ENCODE peak calls at places on chromosomes 6 and 20, in six cellular contexts. N is fibroblast of mammary gland, M is H1, B is upper lobe of right lung, G is BJ, O is A673. Z is an unnamed sample.

GRCh38 chr6:52724406-52725121 is 38.7 kb downstream of the GSTA2 start:
- DNase-seq in N (peak), M (peak), B (peak), G (peak), O (peak), Z (peak)

GRCh38 chr6:41439524-41440418 is 104.4 kb downstream of the NCR2 start:
- DNase-seq in N (no peak), M (no peak), B (no peak), G (no peak), O (no peak), Z (peak)

GRCh38 chr6:93424303-93425064 is 5.1 kb upstream of the EPHA7 start:
- DNase-seq in N (no peak), M (no peak), B (no peak), G (no peak), O (peak), Z (no peak)

GRCh38 chr6:139037490-139037889 is 8.9 kb downstream of the ABRACL start:
- DNase-seq in N (peak), M (no peak), B (no peak), G (no peak), O (no peak), Z (no peak)

GRCh38 chr6:164303092-164304007 is 888.8 kb downstream of the QKI start:
- DNase-seq in N (peak), M (no peak), B (no peak), G (no peak), O (no peak), Z (no peak)

GRCh38 chr20:14599613-14600012 is 262.2 kb upstream of the FLRT3 start:
- DNase-seq in N (no peak), M (no peak), B (no peak), G (no peak), O (no peak), Z (no peak)

GRCh38 chr6:43286995-43287716 is 10.9 kb upstream of the SLC22A7 start:
- DNase-seq in N (no peak), M (no peak), B (no peak), G (no peak), O (no peak), Z (no peak)

GRCh38 chr6:30325873-30326445 is 768 bp upstream of the TRIM39 start:
- DNase-seq in N (peak), M (peak), B (peak), G (no peak), O (peak), Z (no peak)

GRCh38 chr20:6295477-6296256 is 172.8 kb upstream of the FERMT1 start:
- DNase-seq in N (no peak), M (no peak), B (no peak), G (no peak), O (no peak), Z (no peak)

GRCh38 chr6:52352239-52353008 is 9.5 kb upstream of the PAQR8 start:
- DNase-seq in N (peak), M (no peak), B (peak), G (peak), O (peak), Z (peak)

GRCh38 chr6:133973109-133973971 is 20.3 kb downstream of the TBPL1 start:
- DNase-seq in N (peak), M (no peak), B (no peak), G (no peak), O (peak), Z (no peak)

GRCh38 chr6:26305097-26305841 is 59.7 kb upstream of the BTN3A2 start:
- DNase-seq in N (peak), M (no peak), B (no peak), G (no peak), O (peak), Z (no peak)

GRCh38 chr20:48763183-48764030 is 64.4 kb downstream of the PREX1 start:
- DNase-seq in N (no peak), M (no peak), B (no peak), G (no peak), O (no peak), Z (no peak)

GRCh38 chr6:45959534-45960195 is 56.0 kb downstream of the CLIC5 start:
- DNase-seq in N (peak), M (no peak), B (no peak), G (peak), O (peak), Z (no peak)

GRCh38 chr20:35009665-35010328 is 54.1 kb downstream of the MYH7B start:
- DNase-seq in N (no peak), M (no peak), B (no peak), G (no peak), O (no peak), Z (no peak)

GRCh38 chr20:34546751-34547181 is 11.8 kb upstream of the MAP1LC3A start:
- DNase-seq in N (no peak), M (no peak), B (no peak), G (no peak), O (no peak), Z (no peak)

GRCh38 chr6:129047834-129048233 is 164.9 kb downstream of the LAMA2 start:
- DNase-seq in N (no peak), M (no peak), B (no peak), G (no peak), O (no peak), Z (no peak)

GRCh38 chr6:107115695-107116327 is 496 bp upstream of the BEND3 start:
- DNase-seq in N (no peak), M (no peak), B (peak), G (no peak), O (peak), Z (no peak)

GRCh38 chr6:79425589-79426311 is 111.5 kb downstream of the LCA5 start:
- DNase-seq in N (no peak), M (no peak), B (no peak), G (no peak), O (no peak), Z (no peak)

GRCh38 chr6:102799051-102799450 is 1405.5 kb downstream of the GRIK2 start:
- DNase-seq in N (no peak), M (no peak), B (peak), G (no peak), O (no peak), Z (no peak)

GRCh38 chr6:11033825-11034224 is 10.3 kb downstream of the ELOVL2 start:
- DNase-seq in N (peak), M (no peak), B (no peak), G (peak), O (no peak), Z (no peak)

GRCh38 chr6:126804255-126805064 is 314.0 kb upstream of the RSPO3 start:
- DNase-seq in N (peak), M (no peak), B (no peak), G (no peak), O (peak), Z (peak)

GRCh38 chr20:44805335-44805734 is 5.0 kb downstream of the RIMS4 start:
- DNase-seq in N (no peak), M (no peak), B (no peak), G (no peak), O (no peak), Z (no peak)

GRCh38 chr6:32073613-32074012 is 35.4 kb downstream of the CYP21A2 start:
- DNase-seq in N (no peak), M (no peak), B (no peak), G (no peak), O (no peak), Z (no peak)

GRCh38 chr20:266213-266603 is 8.7 kb downstream of the DEFB132 start:
- DNase-seq in N (no peak), M (no peak), B (no peak), G (no peak), O (no peak), Z (no peak)
- H3K4me3 ChIP-seq in N (no peak), M (peak), B (no peak), G (no peak), O (peak), Z (no peak)

DNA sequence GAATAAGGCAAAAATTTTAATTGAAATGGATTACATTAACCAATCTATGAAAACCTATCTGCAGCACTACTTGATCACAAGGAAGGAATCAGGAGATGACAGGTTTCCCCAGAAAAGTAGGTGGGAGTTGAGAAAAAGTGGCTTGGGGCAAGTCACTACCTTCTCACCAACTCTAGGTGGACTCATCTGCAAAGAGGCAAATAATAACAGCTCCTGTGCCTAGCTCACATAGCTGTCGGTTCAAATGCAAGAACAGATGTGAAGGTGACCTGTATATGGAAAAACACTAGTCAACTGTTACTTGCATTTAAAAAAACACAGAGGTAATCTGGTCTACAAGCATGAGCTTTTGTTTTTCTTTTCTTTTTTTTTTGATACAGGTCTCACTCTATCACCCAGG is 67.2 kb downstream of the POPDC3 start:
- DNase-seq in N (peak), M (no peak), B (no peak), G (no peak), O (no peak), Z (no peak)
- TF ChIP-seq CTCF in N (peak), M (peak), B (no peak), G (no peak), O (peak), Z (peak)

GRCh38 chr6:5082487-5083306 is 2.4 kb upstream of the PPP1R3G start:
- DNase-seq in N (peak), M (no peak), B (no peak), G (peak), O (no peak), Z (no peak)
- H3K4me3 ChIP-seq in N (no peak), M (no peak), B (no peak), G (no peak), O (no peak), Z (no peak)

DNA sequence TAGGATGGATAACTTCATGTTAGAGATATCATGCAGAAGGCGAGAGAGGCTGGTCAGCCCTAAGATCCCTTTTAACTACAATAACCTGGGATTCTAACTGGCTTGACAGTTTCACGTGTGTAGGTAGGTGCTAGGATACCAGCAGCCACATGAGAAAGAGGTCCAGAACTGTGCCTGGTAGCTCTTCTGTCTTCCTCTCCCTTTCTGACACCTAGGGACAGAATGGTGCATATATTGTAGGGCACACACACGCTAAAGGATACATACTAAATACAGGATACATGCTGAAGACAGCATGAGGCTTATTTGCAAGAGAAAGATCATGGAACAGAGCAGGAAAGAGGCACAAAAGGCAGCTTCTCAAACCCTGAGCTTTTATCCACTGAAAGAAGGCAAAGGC is 3.4 kb downstream of the SLC22A23 start:
- DNase-seq in N (no peak), M (no peak), B (no peak), G (no peak), O (no peak), Z (no peak)
- TF ChIP-seq CTCF in N (no peak), M (no peak), B (no peak), G (no peak), O (no peak), Z (no peak)

GRCh38 chr6:13679996-13680395 is 31.6 kb downstream of the RANBP9 start:
- DNase-seq in N (no peak), M (no peak), B (no peak), G (no peak), O (no peak), Z (no peak)

GRCh38 chr6:13682346-13682745 is 29.3 kb downstream of the RANBP9 start:
- DNase-seq in N (no peak), M (no peak), B (no peak), G (no peak), O (no peak), Z (no peak)

GRCh38 chr6:13683038-13683437 is 28.6 kb downstream of the RANBP9 start:
- DNase-seq in N (no peak), M (no peak), B (no peak), G (no peak), O (no peak), Z (no peak)

GRCh38 chr6:13680448-13680968 is 31.1 kb downstream of the RANBP9 start:
- DNase-seq in N (no peak), M (no peak), B (no peak), G (no peak), O (no peak), Z (no peak)

GRCh38 chr6:13681305-13682061 is 30.2 kb downstream of the RANBP9 start:
- DNase-seq in N (no peak), M (no peak), B (no peak), G (no peak), O (no peak), Z (peak)
- H3K4me3 ChIP-seq in N (no peak), M (no peak), B (no peak), G (no peak), O (no peak), Z (no peak)

GRCh38 chr20:50477260-50477659 is 32.9 kb upstream of the PTPN1 start:
- DNase-seq in N (no peak), M (no peak), B (no peak), G (no peak), O (no peak), Z (no peak)

GRCh38 chr20:50475879-50476292 is 34.3 kb upstream of the PTPN1 start:
- DNase-seq in N (peak), M (no peak), B (no peak), G (no peak), O (no peak), Z (no peak)

GRCh38 chr20:50482396-50482890 is 27.7 kb upstream of the PTPN1 start:
- DNase-seq in N (no peak), M (no peak), B (no peak), G (no peak), O (no peak), Z (no peak)

GRCh38 chr20:50481741-50482140 is 28.4 kb upstream of the PTPN1 start:
- DNase-seq in N (no peak), M (no peak), B (no peak), G (no peak), O (no peak), Z (no peak)

GRCh38 chr20:50478162-50479036 is 31.8 kb upstream of the PTPN1 start:
- DNase-seq in N (peak), M (no peak), B (peak), G (no peak), O (peak), Z (peak)
- TF ChIP-seq CTCF in N (peak), M (peak), B (peak), G (peak), O (peak), Z (peak)

GRCh38 chr6:105135907-105136432 is 43.8 kb downstream of the POPDC3 start:
- DNase-seq in N (peak), M (no peak), B (no peak), G (no peak), O (peak), Z (no peak)
- H3K4me3 ChIP-seq in N (peak), M (peak), B (peak), G (peak), O (peak), Z (peak)

GRCh38 chr6:70375882-70376281 is 37.4 kb upstream of the FAM135A start:
- DNase-seq in N (peak), M (no peak), B (no peak), G (no peak), O (peak), Z (no peak)
- TF ChIP-seq CTCF in N (peak), M (peak), B (peak), G (peak), O (peak), Z (peak)

GRCh38 chr6:77025824-77026223 is 437.5 kb downstream of the HTR1B start:
- DNase-seq in N (no peak), M (no peak), B (no peak), G (no peak), O (no peak), Z (no peak)

GRCh38 chr6:77036400-77036799 is 426.9 kb downstream of the HTR1B start:
- DNase-seq in N (no peak), M (no peak), B (no peak), G (no peak), O (no peak), Z (no peak)

GRCh38 chr6:77034161-77034560 is 429.1 kb downstream of the HTR1B start:
- DNase-seq in N (peak), M (peak), B (no peak), G (peak), O (no peak), Z (no peak)

GRCh38 chr6:77026341-77026740 is 436.9 kb downstream of the HTR1B start:
- DNase-seq in N (no peak), M (no peak), B (no peak), G (no peak), O (no peak), Z (no peak)

DNA sequence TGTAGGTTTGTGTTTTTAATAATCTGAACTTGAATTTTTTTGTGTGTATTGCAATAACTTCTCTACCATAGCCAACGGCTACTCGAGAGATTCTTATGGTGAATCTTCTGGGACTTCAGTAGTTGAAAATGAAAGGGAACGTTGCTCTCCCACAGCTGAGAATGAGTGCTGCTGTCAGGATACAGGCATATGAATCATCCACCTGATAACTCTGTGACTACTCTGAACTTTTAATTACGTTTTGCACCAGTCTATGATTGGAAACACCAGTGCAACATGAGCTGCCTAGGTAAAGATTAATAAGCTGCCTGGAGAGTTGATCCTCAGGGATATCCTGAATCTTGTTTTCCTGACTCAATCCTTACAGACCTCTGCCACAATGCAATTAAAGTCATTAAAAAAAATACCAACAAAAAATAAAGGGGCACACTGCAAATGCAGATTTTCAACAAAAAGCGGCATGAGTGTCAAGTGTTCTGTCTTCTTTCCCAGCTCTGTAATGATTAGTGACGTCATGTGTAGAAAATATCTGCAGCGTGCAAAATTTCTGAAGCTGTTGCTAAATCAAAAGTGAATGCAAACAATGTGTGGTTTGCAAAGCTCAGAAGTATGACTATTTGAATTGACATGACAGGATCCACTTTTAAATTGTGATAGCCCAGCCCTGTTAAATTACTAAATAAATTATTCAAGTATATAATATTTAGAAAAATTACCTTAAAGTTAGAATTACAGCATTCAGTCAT is 432.2 kb downstream of the HTR1B start:
- DNase-seq in N (peak), M (no peak), B (no peak), G (no peak), O (no peak), Z (no peak)
- H3K4me3 ChIP-seq in N (no peak), M (no peak), B (no peak), G (no peak), O (no peak), Z (no peak)

GRCh38 chr20:18571578-18571977 is 4.3 kb downstream of the SMIM26 start:
- DNase-seq in N (no peak), M (no peak), B (no peak), G (no peak), O (no peak), Z (no peak)
- TF ChIP-seq CTCF in N (no peak), M (no peak), B (no peak), G (no peak), O (no peak), Z (no peak)